ENCODE peak calls at places on chromosomes 6 and 20, in four cellular contexts. U is HEK293T; S is stimulated activated CD8-positive, alpha-beta memory T cell treated with anti-CD3 and anti-CD28 coated beads, Interleukin-15, amount 100 ng/mL, for 1 hour; K is adrenal gland. A is an unnamed sample.

GRCh38 chr6:26553739-26554668 is 15.8 kb downstream of the HMGN4 start:
- DNase-seq in S (peak), U (no peak), K (peak), A (peak)

GRCh38 chr20:45890077-45890996 is 671 bp downstream of the NEURL2 start:
- DNase-seq in S (no peak), K (peak), U (no peak), A (no peak)

GRCh38 chr6:42375007-42375635 is 76.6 kb downstream of the TRERF1 start:
- DNase-seq in U (no peak), K (no peak), S (no peak), A (no peak)

GRCh38 chr6:3053231-3053508 is 15.1 kb upstream of the RIPK1 start:
- DNase-seq in K (no peak), S (no peak), U (no peak), A (no peak)

GRCh38 chr20:9066196-9066595 is 2.7 kb upstream of the PLCB4 start:
- DNase-seq in K (no peak), U (no peak), S (no peak), A (no peak)

GRCh38 chr6:83417880-83418663 is 12.8 kb downstream of the ME1 start:
- DNase-seq in S (no peak), K (no peak), U (peak), A (peak)

GRCh38 chr20:45060341-45060740 is 40.6 kb downstream of the KCNS1 start:
- DNase-seq in K (no peak), S (no peak), U (no peak), A (no peak)

GRCh38 chr20:34045294-34045693 is 51.6 kb downstream of the RALY start:
- DNase-seq in U (no peak), S (no peak), K (peak), A (no peak)

GRCh38 chr6:14072084-14072483 is 45.5 kb upstream of the CD83 start:
- DNase-seq in S (no peak), U (no peak), K (no peak), A (no peak)

GRCh38 chr20:44586289-44586911 is 4.0 kb downstream of the PKIG start:
- DNase-seq in S (no peak), K (no peak), U (no peak), A (no peak)

GRCh38 chr20:24971702-24972101 is 20.8 kb downstream of the APMAP start:
- DNase-seq in U (no peak), K (no peak), S (no peak), A (no peak)

GRCh38 chr6:161079566-161080262 is 88.1 kb downstream of the MAP3K4 start:
- DNase-seq in U (no peak), S (peak), K (no peak), A (no peak)

GRCh38 chr6:41191569-41191968 is 9.4 kb downstream of the TREML2 start:
- DNase-seq in K (no peak), U (peak), S (no peak), A (no peak)

GRCh38 chr20:11716239-11716944 is 201.3 kb upstream of the BTBD3 start:
- DNase-seq in S (no peak), U (peak), K (no peak), A (no peak)

GRCh38 chr20:49490689-49491088 is 8.2 kb upstream of the KCNB1 start:
- DNase-seq in S (no peak), K (peak), U (no peak), A (no peak)

GRCh38 chr6:7974553-7974931 is 64.0 kb upstream of the TXNDC5 start:
- DNase-seq in K (no peak), S (no peak), U (no peak), A (no peak)

GRCh38 chr20:35978041-35978513 is 9.7 kb downstream of the CNBD2 start:
- DNase-seq in U (no peak), S (no peak), K (no peak), A (no peak)

A was measured in SK-N-MC.